ENCODE peak calls at places on chromosomes 12 and 14, in seven cellular contexts. F, I, W, K, S, T and J are unnamed samples.

GRCh38 chr12:25769076-25769945 is 189.2 kb upstream of the RASSF8 start:
- DNase-seq in W (no peak), I (no peak), S (no peak), F (no peak), T (no peak), K (peak; percentile 93), J (no peak)

GRCh38 chr14:58712357-58712756 is 74.6 kb downstream of the DACT1 start:
- DNase-seq in T (no peak), F (no peak), S (no peak), W (no peak), K (no peak), I (peak; percentile 27), J (no peak)

GRCh38 chr12:123532808-123533649 is 490 bp downstream of the RILPL1 start:
- DNase-seq in T (peak; percentile 76), K (peak; percentile 74), W (no peak), S (no peak), F (peak; percentile 19), I (no peak), J (peak; percentile 81)

GRCh38 chr12:34396861-34397590 is 374.7 kb downstream of the ALG10 start:
- DNase-seq in K (no peak), F (no peak), S (no peak), W (no peak), T (no peak), I (peak; percentile 1), J (no peak)

GRCh38 chr12:90690120-90690519 is 264.9 kb downstream of the CCER1 start:
- DNase-seq in I (no peak), K (no peak), W (no peak), S (peak; percentile 65), F (no peak), T (no peak), J (no peak)

GRCh38 chr12:50101663-50102062 is 2.1 kb upstream of the GPD1 start:
- DNase-seq in I (peak; percentile 51), S (no peak), W (peak; percentile 27), T (peak; percentile 91), K (peak; percentile 81), F (no peak), J (peak; percentile 72)

GRCh38 chr12:48977290-48978281 is 536 bp upstream of the WNT1 start:
- DNase-seq in S (peak; percentile 65), F (peak; percentile 78), T (peak; percentile 82), K (peak; percentile 82), W (no peak), I (peak; percentile 91), J (peak; percentile 82)

GRCh38 chr12:90090929-90091651 is 382.5 kb upstream of the ATP2B1 start:
- DNase-seq in F (no peak), S (no peak), I (no peak), K (peak; percentile 97), T (no peak), W (peak; percentile 97), J (peak; percentile 76)

GRCh38 chr12:62166525-62166924 is 93.7 kb upstream of the USP15 start:
- DNase-seq in W (no peak), S (no peak), K (peak; percentile 69), F (no peak), I (no peak), T (no peak), J (no peak)

GRCh38 chr12:70196732-70197361 is 46.4 kb upstream of the CNOT2 start:
- DNase-seq in S (no peak), F (no peak), T (no peak), K (peak; percentile 22), W (no peak), I (peak; percentile 2), J (no peak)

GRCh38 chr14:91315844-91316267 is 71.4 kb upstream of the GPR68 start:
- DNase-seq in W (no peak), S (peak; percentile 73), T (no peak), K (no peak), F (peak; percentile 86), I (no peak), J (no peak)

GRCh38 chr12:82650627-82651337 is 35.9 kb upstream of the TMTC2 start:
- DNase-seq in I (no peak), S (peak; percentile 75), K (peak; percentile 39), W (peak; percentile 99), T (no peak), F (no peak), J (no peak)

GRCh38 chr12:42742691-42743090 is 153.1 kb upstream of the PRICKLE1 start:
- DNase-seq in W (no peak), F (no peak), T (no peak), K (no peak), I (no peak), S (no peak), J (no peak)

GRCh38 chr14:89576132-89576923 is 159.3 kb upstream of the FOXN3 start:
- DNase-seq in W (no peak), I (no peak), T (peak; percentile 73), K (no peak), F (no peak), S (no peak), J (peak; percentile 11)

GRCh38 chr14:22848391-22849164 is 12.2 kb downstream of the MMP14 start:
- DNase-seq in T (peak; percentile 48), K (peak; percentile 88), I (peak; percentile 90), W (no peak), F (no peak), S (no peak), J (peak; percentile 23)

GRCh38 chr12:67111182-67111581 is 158.0 kb upstream of the CAND1 start:
- DNase-seq in T (no peak), K (no peak), F (no peak), W (no peak), S (no peak), I (no peak), J (peak; percentile 40)

GRCh38 chr12:54360717-54361456 is 3.4 kb downstream of the GPR84 start:
- DNase-seq in T (peak; percentile 97), S (peak; percentile 27), W (peak; percentile 77), F (peak; percentile 78), I (peak; percentile 66), K (peak; percentile 79), J (peak; percentile 95)

GRCh38 chr12:119762619-119763018 is 94.7 kb downstream of the PRKAB1 start:
- DNase-seq in I (no peak), S (no peak), F (no peak), T (no peak), W (no peak), K (no peak), J (no peak)

GRCh38 chr14:84871734-84872133 is 658.2 kb upstream of the FLRT2 start:
- DNase-seq in F (no peak), W (no peak), S (no peak), K (no peak), I (no peak), T (no peak), J (no peak)

GRCh38 chr12:19885092-19885813 is 446.0 kb downstream of the AEBP2 start:
- DNase-seq in S (no peak), I (no peak), F (no peak), T (no peak), K (no peak), W (no peak), J (no peak)

GRCh38 chr12:51821423-51822260 is 26.9 kb downstream of the FIGNL2 start:
- DNase-seq in I (no peak), W (no peak), S (no peak), F (no peak), T (peak; percentile 55), K (peak; percentile 63), J (peak; percentile 66)

GRCh38 chr14:105537580-105538474 is 11.4 kb downstream of the TMEM121 start:
- DNase-seq in K (peak; percentile 38), I (peak; percentile 95), W (no peak), F (peak; percentile 66), S (peak; percentile 65), T (peak; percentile 51), J (peak; percentile 40)

DNA sequence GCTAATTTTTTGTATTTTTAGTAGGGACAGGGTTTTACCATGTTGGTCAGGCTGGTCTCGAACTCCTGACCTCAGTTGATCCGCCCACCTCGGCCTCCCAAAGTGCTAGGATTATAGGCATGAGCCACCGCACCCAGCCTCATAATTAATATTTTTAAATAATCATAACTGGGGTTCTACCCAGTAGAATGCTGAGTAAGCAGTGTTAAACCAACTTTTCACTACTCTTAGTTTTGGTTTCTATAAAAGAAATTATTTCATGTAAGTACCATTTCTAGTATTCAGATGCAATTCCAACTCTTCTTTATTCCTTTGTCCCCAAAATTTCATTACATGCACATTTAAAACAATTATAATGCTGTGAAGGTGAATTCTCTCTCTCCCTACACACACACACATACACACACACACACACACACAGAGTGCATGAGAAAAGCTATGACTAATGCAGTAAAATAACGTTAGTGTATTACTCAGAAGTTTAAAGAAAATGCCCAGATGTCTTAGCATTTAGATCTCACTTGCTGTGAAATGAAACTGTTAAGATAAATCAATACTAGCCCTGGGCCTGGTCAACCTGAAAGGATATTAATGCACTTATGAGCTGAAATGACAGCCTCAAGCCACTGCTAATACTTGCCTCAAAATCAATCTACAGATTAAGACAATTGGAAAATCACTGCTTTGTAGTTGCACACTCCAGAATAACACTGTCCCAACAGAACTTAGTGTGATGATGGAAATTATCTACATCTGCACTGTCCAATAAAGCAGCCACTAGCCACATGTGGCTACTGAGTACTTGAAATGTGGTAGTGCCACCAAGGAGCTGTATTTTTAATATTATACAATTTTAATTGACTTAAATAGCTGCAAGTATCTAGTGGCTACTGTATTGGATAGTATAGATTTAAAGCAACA is 36.0 kb downstream of the PTPN21 start:
- DNase-seq in S (peak; percentile 14), I (no peak), F (no peak), W (no peak), K (peak; percentile 83), T (no peak), J (no peak)
- TF ChIP-seq EZH2phosphoT487 in S (no peak), I (no peak), F (no peak), W (no peak), K (no peak), T (no peak), J (no peak)

GRCh38 chr14:101072531-101072930 is 169.0 kb upstream of the RTL1 start:
- DNase-seq in I (peak; percentile 52), T (no peak), S (no peak), K (no peak), W (no peak), F (no peak), J (no peak)
- TF ChIP-seq EZH2phosphoT487 in I (no peak), T (no peak), S (no peak), K (no peak), W (no peak), F (no peak), J (no peak)

DNA sequence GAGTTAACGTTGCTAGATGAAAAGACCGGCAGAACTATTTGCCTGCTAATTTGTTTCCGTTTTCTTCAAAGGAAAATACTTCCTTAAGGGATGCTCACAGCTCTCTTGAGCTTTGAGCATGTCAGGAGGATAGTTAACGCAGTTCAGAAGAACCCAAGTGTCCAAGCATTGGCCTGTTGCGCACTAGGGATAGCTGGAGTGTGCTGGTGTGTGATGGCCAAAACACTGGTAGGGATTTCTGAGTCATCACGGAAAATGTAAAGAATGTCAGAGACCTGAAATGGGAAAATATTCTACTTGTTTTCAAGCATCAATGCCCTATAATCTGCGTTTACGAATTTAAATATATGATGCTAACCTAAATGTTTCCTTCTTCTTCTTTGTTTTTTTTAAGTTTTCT is 97.8 kb downstream of the VRK1 start:
- DNase-seq in K (no peak), S (no peak), I (no peak), W (no peak), F (no peak), T (no peak), J (no peak)
- TF ChIP-seq EZH2phosphoT487 in K (no peak), S (no peak), I (no peak), W (no peak), F (no peak), T (no peak), J (no peak)

DNA sequence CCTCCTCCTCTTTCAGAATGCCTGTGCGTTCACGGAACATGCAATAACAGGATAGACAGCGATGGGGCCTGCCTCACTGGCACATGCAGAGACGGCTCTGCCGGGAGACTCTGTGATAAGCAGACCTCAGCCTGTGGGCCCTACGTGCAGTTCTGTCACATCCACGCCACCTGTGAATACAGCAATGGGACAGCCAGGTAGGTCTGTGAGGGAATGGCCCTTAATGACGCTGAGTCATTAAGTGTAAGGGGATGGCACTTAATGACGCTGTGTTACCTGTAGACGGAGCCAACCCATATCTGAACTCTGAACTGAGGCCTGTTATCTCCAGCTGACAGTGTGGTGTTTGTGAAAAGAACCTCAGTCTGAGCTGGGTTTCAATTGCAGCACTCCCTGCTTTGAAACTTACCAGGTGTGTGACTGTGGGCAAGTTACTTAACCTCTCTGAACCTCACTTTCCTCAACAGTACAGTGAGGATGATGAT is 86.9 kb downstream of the STAB2 start:
- DNase-seq in I (no peak), W (no peak), T (no peak), S (no peak), F (no peak), K (no peak), J (no peak)
- TF ChIP-seq EZH2phosphoT487 in I (no peak), W (no peak), T (no peak), S (no peak), F (no peak), K (no peak), J (no peak)